ENCODE peak calls at places on chromosomes 12 and 14, in seven cellular contexts. P, G, Q, D, W, Y and L are unnamed samples.

GRCh38 chr14:94342334-94342934 is 19.3 kb upstream of the SERPINA6 start:
- DNase-seq in D (no peak), W (peak; percentile 93), P (peak; percentile 82), G (peak; percentile 89), Y (peak; percentile 100), Q (no peak), L (no peak)

GRCh38 chr12:18302809-18303430 is 41.6 kb downstream of the PIK3C2G start:
- DNase-seq in D (no peak), P (no peak), Q (no peak), G (no peak), Y (no peak), W (no peak), L (no peak)

GRCh38 chr12:953776-954175 is 4.3 kb upstream of the RAD52 start:
- DNase-seq in W (no peak), G (peak; percentile 72), P (no peak), Y (peak; percentile 91), Q (no peak), D (no peak), L (no peak)

GRCh38 chr12:108136697-108137096 is 7.6 kb downstream of the WSCD2 start:
- DNase-seq in G (no peak), Q (no peak), P (no peak), D (no peak), W (no peak), Y (no peak), L (no peak)

GRCh38 chr12:64746663-64747062 is 12.5 kb downstream of the GNS start:
- DNase-seq in W (no peak), Q (no peak), P (no peak), Y (peak; percentile 54), D (no peak), G (no peak), L (no peak)

GRCh38 chr12:98317939-98318899 is 197.2 kb upstream of the TMPO start:
- DNase-seq in Y (no peak), D (no peak), W (no peak), P (no peak), Q (no peak), G (no peak), L (no peak)

GRCh38 chr14:53874704-53875103 is 81.9 kb downstream of the BMP4 start:
- DNase-seq in Q (no peak), D (no peak), P (peak; percentile 37), W (no peak), Y (no peak), G (no peak), L (no peak)

GRCh38 chr12:113392988-113393579 is 10.6 kb downstream of the SDS start:
- DNase-seq in W (peak; percentile 92), P (no peak), Y (peak; percentile 21), D (no peak), Q (no peak), G (no peak), L (no peak)

GRCh38 chr12:110270125-110270962 is 10.7 kb upstream of the ATP2A2 start:
- DNase-seq in G (peak; percentile 87), Q (no peak), Y (peak; percentile 81), W (peak; percentile 57), D (no peak), P (peak; percentile 60), L (no peak)

GRCh38 chr14:61765225-61765943 is 3.2 kb downstream of the SNAPC1 start:
- DNase-seq in P (no peak), G (peak; percentile 42), Q (no peak), D (no peak), W (no peak), Y (peak; percentile 4), L (no peak)

GRCh38 chr14:67963545-67963944 is 144.0 kb downstream of the RAD51B start:
- DNase-seq in G (no peak), W (no peak), D (no peak), P (no peak), Y (no peak), Q (no peak), L (no peak)

GRCh38 chr12:52267699-52268098 is 6.7 kb upstream of the KRT86 start:
- DNase-seq in W (peak; percentile 2), Q (no peak), D (no peak), P (no peak), Y (no peak), G (no peak), L (no peak)

DNA sequence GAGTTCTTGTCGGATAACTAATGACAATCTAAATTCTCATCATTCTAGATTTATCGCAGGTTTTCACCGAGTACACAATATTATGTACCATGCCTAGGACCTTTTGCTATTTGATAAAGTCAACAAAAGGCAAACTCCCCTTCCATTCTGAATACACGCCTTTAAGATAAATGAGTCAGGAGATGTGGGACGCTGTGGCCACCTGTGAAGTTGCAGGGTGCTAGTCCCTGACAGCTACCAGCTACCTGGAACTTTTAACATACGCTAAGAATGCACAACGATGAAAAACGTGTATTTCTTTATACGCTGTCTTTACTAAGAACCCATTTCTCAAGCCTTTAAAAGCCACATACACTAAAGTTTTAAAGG is 678 bp downstream of the MDM1 start:
- DNase-seq in W (no peak), G (no peak), Q (peak; percentile 23), D (no peak), P (no peak), Y (no peak), L (no peak)
- H3K4me1 ChIP-seq in W (no peaks in the 10 kb centered on the region), G (no peaks in the 10 kb centered on the region), Q (peaks cover 6% of the 10 kb centered on the region), D (peaks cover 9% of the 10 kb centered on the region), P (peaks cover 17% of the 10 kb centered on the region), Y (peaks cover 13% of the 10 kb centered on the region), L (peaks cover 26% of the 10 kb centered on the region)

GRCh38 chr12:6772729-6773661 is 675 bp downstream of the LAG3 start:
- DNase-seq in W (no peak), Q (no peak), G (no peak), P (no peak), D (no peak), Y (no peak), L (no peak)
- H3K4me3 ChIP-seq in W (no peak overlapping the region), Q (no peak overlapping the region), G (no peak overlapping the region), P (no peak overlapping the region), D (peak overlapping the region; percentile 55), Y (no peak overlapping the region), L (peak overlapping the region; percentile 40)

GRCh38 chr12:131114331-131114730 is 160.6 kb downstream of the ADGRD1 start:
- DNase-seq in D (no peak), W (no peak), Y (no peak), Q (no peak), P (no peak), G (no peak), L (peak; percentile 10)

GRCh38 chr12:131112016-131112415 is 158.3 kb downstream of the ADGRD1 start:
- DNase-seq in W (no peak), G (no peak), P (no peak), D (no peak), Y (peak; percentile 86), Q (no peak), L (no peak)

GRCh38 chr12:131112690-131113290 is 159.1 kb downstream of the ADGRD1 start:
- DNase-seq in D (no peak), W (no peak), P (no peak), Q (no peak), Y (peak; percentile 83), G (no peak), L (peak; percentile 21)

GRCh38 chr12:131113562-131113961 is 159.9 kb downstream of the ADGRD1 start:
- DNase-seq in Q (no peak), W (no peak), P (no peak), G (no peak), Y (no peak), D (no peak), L (no peak)

DNA sequence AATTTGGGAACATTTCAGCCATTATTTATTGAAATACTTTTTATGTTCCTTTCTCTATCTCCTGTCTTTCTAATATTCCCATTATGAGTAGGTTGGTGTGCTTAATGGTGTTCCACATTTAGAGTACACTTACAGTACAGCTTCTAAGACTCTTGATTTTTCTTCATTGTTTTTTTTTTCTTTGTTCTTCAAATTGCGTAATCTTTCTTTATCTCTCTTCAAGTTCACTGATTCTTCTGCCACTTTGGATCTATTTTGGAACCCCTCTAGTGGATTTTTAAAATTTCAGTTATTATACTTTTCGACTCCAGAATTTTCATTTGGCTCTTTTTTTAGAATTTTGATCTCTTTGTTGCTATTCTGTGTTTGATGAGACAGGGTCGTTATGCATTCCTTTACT is 157.7 kb downstream of the ADGRD1 start:
- DNase-seq in Y (no peak), G (no peak), D (no peak), Q (no peak), P (no peak), W (no peak), L (no peak)
- H3K27me3 ChIP-seq in Y (no peaks in the 10 kb centered on the region), G (peaks cover 16% of the 10 kb centered on the region), D (no peaks in the 10 kb centered on the region), Q (peaks cover 18% of the 10 kb centered on the region), P (no peaks in the 10 kb centered on the region), W (no peaks in the 10 kb centered on the region), L (no peaks in the 10 kb centered on the region)

GRCh38 chr12:128818065-128819022 is 5.4 kb downstream of the SLC15A4 start:
- DNase-seq in W (peak; percentile 37), Y (peak; percentile 65), Q (no peak), D (no peak), P (no peak), G (no peak), L (no peak)

GRCh38 chr12:128820253-128820652 is 3.5 kb downstream of the SLC15A4 start:
- DNase-seq in D (no peak), W (peak; percentile 14), P (no peak), G (no peak), Q (no peak), Y (no peak), L (no peak)

GRCh38 chr12:128823216-128823915 is 392 bp downstream of the SLC15A4 start:
- DNase-seq in D (no peak), G (no peak), P (no peak), Y (no peak), Q (peak; percentile 10), W (peak; percentile 60), L (peak; percentile 26)

GRCh38 chr12:128819293-128820144 is 4.2 kb downstream of the SLC15A4 start:
- DNase-seq in D (no peak), Y (no peak), P (no peak), Q (no peak), G (no peak), W (peak; percentile 39), L (no peak)

DNA sequence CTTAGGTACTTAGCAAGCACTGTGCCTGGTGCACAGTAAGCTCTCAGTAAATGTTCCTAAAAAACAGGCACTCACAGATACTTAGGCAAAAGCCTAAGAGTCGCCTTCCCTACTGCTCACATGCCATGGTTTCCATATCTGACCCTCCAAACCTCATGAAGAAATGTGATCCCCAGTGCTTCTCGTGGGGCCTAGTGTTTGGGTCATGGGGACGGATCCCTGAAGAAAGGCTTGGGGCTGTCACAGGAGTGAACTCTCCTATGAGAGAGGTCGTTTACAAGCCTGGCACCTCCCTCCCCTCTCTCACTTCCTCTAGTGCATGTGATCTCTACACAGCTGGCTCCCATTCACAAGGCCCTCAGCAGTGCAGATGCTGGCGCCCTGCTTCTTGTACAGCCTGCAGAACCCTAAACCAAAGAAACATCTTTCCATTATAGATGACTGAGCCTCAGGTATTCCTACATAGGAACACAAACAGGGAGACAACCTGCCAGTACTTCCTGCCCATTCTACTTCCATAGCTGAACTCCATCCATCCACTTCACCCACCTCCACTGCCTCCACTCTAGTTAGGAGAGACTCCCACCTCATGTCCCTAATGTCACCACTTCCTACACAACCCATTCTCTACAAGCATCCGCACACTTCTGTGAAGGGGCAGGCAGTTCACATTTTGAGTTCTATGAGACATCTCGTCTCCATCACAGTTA is 2.9 kb downstream of the SLC15A4 start:
- DNase-seq in D (no peak), Y (no peak), W (peak; percentile 57), Q (no peak), P (peak; percentile 38), G (no peak), L (no peak)
- H3K4me1 ChIP-seq in D (peaks cover 51% of the 10 kb centered on the region), Y (peaks cover 40% of the 10 kb centered on the region), W (peaks cover 40% of the 10 kb centered on the region), Q (no peaks in the 10 kb centered on the region), P (peaks cover 78% of the 10 kb centered on the region), G (peaks cover 28% of the 10 kb centered on the region), L (peaks cover 43% of the 10 kb centered on the region)